ENCODE peak calls at places on chromosomes 11 and 22, in seven cellular contexts. I is BJ, Z is Panc1, Y is neural progenitor cell, S is heart left ventricle, E is ovary, F is mucosa of descending colon. R is an unnamed sample.

GRCh38 chr11:6354651-6355485 is 34.6 kb upstream of the CAVIN3 start:
- DNase-seq in F (no peak), Y (no peak), I (no peak), Z (no peak), S (no peak), E (no peak), R (no peak)

GRCh38 chr22:38081941-38082828 is 1.8 kb downstream of the SLC16A8 start:
- DNase-seq in Y (no peak), E (no peak), S (no peak), F (peak; percentile 48), Z (no peak), I (no peak), R (no peak)

GRCh38 chr11:123253909-123254308 is 58.9 kb upstream of the CLMP start:
- DNase-seq in Z (no peak), S (no peak), Y (no peak), I (no peak), E (no peak), F (no peak), R (no peak)

GRCh38 chr22:50713571-50714056 is 24.4 kb upstream of the ACR start:
- DNase-seq in Y (no peak), F (peak; percentile 7), E (no peak), S (no peak), Z (no peak), I (no peak), R (no peak)

GRCh38 chr22:17130199-17130598 is 9.0 kb upstream of the TMEM121B start:
- DNase-seq in S (no peak), I (no peak), F (no peak), E (no peak), Z (no peak), Y (no peak), R (no peak)

GRCh38 chr11:34604909-34605308 is 16.0 kb upstream of the EHF start:
- DNase-seq in I (no peak), Z (no peak), E (no peak), F (no peak), S (no peak), Y (no peak), R (no peak)

GRCh38 chr11:33525789-33526188 is 174.8 kb downstream of the C11orf91 start:
- DNase-seq in Z (no peak), E (no peak), F (no peak), I (no peak), S (no peak), Y (no peak), R (no peak)

GRCh38 chr11:47415091-47415854 is 6.9 kb downstream of the SLC39A13 start:
- DNase-seq in I (no peak), E (peak; percentile 36), Z (no peak), Y (peak; percentile 0), S (no peak), F (no peak), R (no peak)

GRCh38 chr11:67167086-67167485 is 48.0 kb downstream of the KDM2A start:
- DNase-seq in I (no peak), Y (no peak), Z (no peak), F (no peak), S (no peak), E (no peak), R (no peak)

GRCh38 chr11:114197799-114198500 is 98.2 kb upstream of the NNMT start:
- DNase-seq in I (peak; percentile 3), E (peak; percentile 71), Z (no peak), F (no peak), S (peak; percentile 78), Y (no peak), R (peak; percentile 61)

GRCh38 chr11:64451856-64452255 is 92.9 kb downstream of the RPS6KA4 start:
- DNase-seq in Z (no peak), S (no peak), E (no peak), F (no peak), Y (no peak), I (no peak), R (no peak)

GRCh38 chr22:17974703-17975372 is 49.5 kb downstream of the MICAL3 start:
- DNase-seq in Z (no peak), F (no peak), Y (no peak), S (no peak), I (no peak), E (no peak), R (no peak)

GRCh38 chr11:61963282-61964057 is 4.0 kb downstream of the FTH1 start:
- DNase-seq in S (no peak), E (peak; percentile 10), I (no peak), Y (no peak), Z (no peak), F (no peak), R (no peak)

GRCh38 chr11:70509476-70509875 is 111.1 kb downstream of the CTTN start:
- DNase-seq in F (no peak), I (no peak), Z (no peak), E (no peak), S (no peak), Y (peak; percentile 70), R (no peak)

GRCh38 chr11:70512716-70513115 is 114.4 kb downstream of the CTTN start:
- DNase-seq in F (no peak), Y (no peak), E (no peak), S (no peak), Z (no peak), I (no peak), R (no peak)

GRCh38 chr11:70510571-70510970 is 112.2 kb downstream of the CTTN start:
- DNase-seq in I (no peak), S (no peak), E (no peak), F (no peak), Z (no peak), Y (no peak), R (no peak)

GRCh38 chr11:70510106-70510505 is 111.8 kb downstream of the CTTN start:
- DNase-seq in F (no peak), I (no peak), Y (no peak), S (no peak), Z (no peak), E (no peak), R (no peak)

DNA sequence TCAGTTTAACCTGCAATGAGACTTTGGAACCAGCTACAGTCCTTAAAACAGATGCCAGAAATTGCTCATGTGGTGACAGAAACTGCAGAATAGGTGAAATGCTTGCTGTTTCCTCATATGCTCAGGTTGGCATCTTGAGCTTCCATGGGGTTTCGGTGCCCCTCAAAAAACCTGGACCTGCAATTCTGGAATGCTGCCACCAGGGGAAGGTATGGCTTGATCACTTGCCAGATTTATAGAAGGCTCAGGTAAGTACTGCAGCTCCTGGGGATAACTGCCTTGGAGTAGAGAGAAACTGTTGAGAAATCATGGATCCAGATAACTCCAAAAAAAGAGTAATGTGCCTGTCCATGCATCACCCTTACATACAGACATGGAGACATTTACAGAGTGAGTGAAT is 113.0 kb downstream of the CTTN start:
- DNase-seq in Z (no peak), I (no peak), E (no peak), Y (no peak), S (no peak), F (no peak), R (no peak)
- TF ChIP-seq CTCF in Z (no peak), I (no peak), E (no peak), Y (peak; percentile 41), S (peak; percentile 27), F (no peak), R (no peak)

GRCh38 chr11:92227233-92227593 is 2.6 kb downstream of the FAT3 start:
- DNase-seq in I (no peak), Z (no peak), S (no peak), F (no peak), Y (peak; percentile 70), E (no peak), R (no peak)

GRCh38 chr11:92224394-92225205 is at the start of gene FAT3:
- DNase-seq in S (peak; percentile 18), Y (peak; percentile 91), F (peak; percentile 41), Z (no peak), E (peak; percentile 41), I (no peak), R (no peak)

GRCh38 chr11:92225563-92226308 is 1.1 kb downstream of the FAT3 start:
- DNase-seq in I (no peak), F (peak; percentile 38), Z (no peak), Y (peak; percentile 77), S (no peak), E (peak; percentile 19), R (no peak)

GRCh38 chr11:92226331-92227232 is 2.0 kb downstream of the FAT3 start:
- DNase-seq in Y (peak; percentile 78), Z (no peak), I (no peak), S (no peak), F (peak; percentile 43), E (no peak), R (no peak)

GRCh38 chr11:92225206-92225562 is 566 bp downstream of the FAT3 start:
- DNase-seq in Y (peak; percentile 51), E (no peak), Z (no peak), F (no peak), I (no peak), S (no peak), R (no peak)
- H3K4me3 ChIP-seq in Y (peak overlapping the region; percentile 63), E (peak overlapping the region; percentile 26), Z (peak overlapping the region; percentile 39), F (no peak overlapping the region), I (peak overlapping the region; percentile 48), S (peak overlapping the region; percentile 24), R (peak overlapping the region; percentile 85)

GRCh38 chr11:77147668-77148321 is 19.7 kb downstream of the MYO7A start:
- DNase-seq in E (no peak), Y (peak; percentile 89), I (no peak), S (no peak), F (peak; percentile 59), Z (no peak), R (no peak)

GRCh38 chr11:77144854-77145428 is 16.9 kb downstream of the MYO7A start:
- DNase-seq in E (no peak), I (no peak), F (peak; percentile 67), Z (no peak), Y (no peak), S (no peak), R (no peak)

GRCh38 chr11:77148963-77149715 is 21.1 kb downstream of the MYO7A start:
- DNase-seq in E (no peak), F (peak; percentile 30), I (no peak), Z (no peak), S (no peak), Y (no peak), R (no peak)

GRCh38 chr11:77146261-77147035 is 18.4 kb downstream of the MYO7A start:
- DNase-seq in Z (no peak), I (no peak), F (peak; percentile 36), S (no peak), Y (no peak), E (no peak), R (no peak)

GRCh38 chr11:77147036-77147315 is 18.9 kb downstream of the MYO7A start:
- DNase-seq in E (no peak), F (no peak), Y (no peak), I (no peak), Z (no peak), S (no peak), R (no peak)
- H3K36me3 ChIP-seq in E (no peaks in the 10 kb centered on the region), F (no peaks in the 10 kb centered on the region), Y (no peaks in the 10 kb centered on the region), I (no peaks in the 10 kb centered on the region), Z (no peaks in the 10 kb centered on the region), S (no peaks in the 10 kb centered on the region), R (no peaks in the 10 kb centered on the region)

DNA sequence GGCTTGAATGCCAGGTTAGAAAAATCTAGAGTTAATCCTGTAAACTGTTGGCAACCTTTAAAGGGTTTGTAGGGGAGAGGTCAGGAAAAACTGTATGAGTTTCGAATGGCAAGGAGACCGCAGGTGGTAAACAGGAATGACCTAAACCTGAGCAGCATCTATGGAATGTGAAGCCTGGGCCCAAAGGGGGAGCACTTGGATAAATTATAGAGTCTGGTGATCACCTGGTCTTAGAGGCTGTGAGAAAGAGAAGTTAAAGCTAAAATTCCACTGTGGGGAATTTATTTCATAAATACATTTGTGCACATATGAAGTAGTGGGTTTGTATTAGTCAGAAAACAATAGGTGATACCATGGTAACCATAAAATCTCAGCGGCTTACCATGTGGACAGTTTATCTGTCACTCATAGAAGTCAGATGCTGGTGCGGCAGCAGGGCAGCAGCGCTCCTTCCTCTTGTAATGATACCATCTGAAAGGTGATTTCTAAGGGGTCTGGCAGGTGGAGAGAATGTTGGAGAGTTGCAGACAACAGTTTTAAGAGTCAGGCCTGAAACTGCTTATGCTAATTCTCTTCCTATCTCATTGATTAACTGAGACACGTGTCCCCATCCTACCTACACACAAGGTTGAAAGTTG is 1104.4 kb upstream of the CCDC90B start:
- DNase-seq in Y (peak; percentile 54), I (no peak), E (no peak), Z (no peak), S (no peak), F (no peak), R (no peak)
- TF ChIP-seq CTCF in Y (peak; percentile 62), I (no peak), E (no peak), Z (peak; percentile 21), S (no peak), F (no peak), R (no peak)